ENCODE peak calls at places on chromosomes 16 and 17, in four cellular contexts. W is lower lobe of right lung, A is sigmoid colon, G is WTC11. Y is an unnamed sample.

GRCh38 chr16:23784811-23785447 is 30.1 kb downstream of the CHP2 start:
- DNase-seq in W (no peak), A (no peak), G (no peak), Y (no peak)

GRCh38 chr17:8221663-8222379 is 11.4 kb upstream of the AURKB start:
- DNase-seq in A (peak), G (peak), W (peak), Y (peak)

GRCh38 chr17:2580156-2580555 is 13.3 kb upstream of the PAFAH1B1 start:
- DNase-seq in A (no peak), G (no peak), W (no peak), Y (no peak)

GRCh38 chr17:47821031-47821423 is 567 bp downstream of the OSBPL7 start:
- DNase-seq in A (no peak), W (no peak), G (no peak), Y (no peak)

GRCh38 chr16:48081656-48082055 is 74.1 kb downstream of the ABCC12 start:
- DNase-seq in G (no peak), A (no peak), W (no peak), Y (no peak)

GRCh38 chr16:89146211-89147005 is 25.1 kb upstream of the CDH15 start:
- DNase-seq in A (no peak), G (no peak), W (peak), Y (no peak)

GRCh38 chr16:66444049-66444481 is 17.0 kb downstream of the BEAN1 start:
- DNase-seq in W (no peak), G (no peak), A (no peak), Y (no peak)

GRCh38 chr17:34641368-34641767 is 62.0 kb downstream of the TMEM132E start:
- DNase-seq in A (no peak), G (no peak), W (no peak), Y (no peak)

GRCh38 chr17:37702605-37703004 is 42.3 kb downstream of the HNF1B start:
- DNase-seq in W (no peak), A (no peak), G (no peak), Y (no peak)

GRCh38 chr17:39775075-39775474 is 37.3 kb downstream of the GRB7 start:
- DNase-seq in W (no peak), A (no peak), G (no peak), Y (no peak)

GRCh38 chr16:88347656-88348376 is 34.9 kb upstream of the ZNF469 start:
- DNase-seq in A (peak), G (no peak), W (peak), Y (no peak)

GRCh38 chr17:29155235-29155965 is 24.8 kb downstream of the MYO18A start:
- DNase-seq in W (peak), A (no peak), G (no peak), Y (no peak)

DNA sequence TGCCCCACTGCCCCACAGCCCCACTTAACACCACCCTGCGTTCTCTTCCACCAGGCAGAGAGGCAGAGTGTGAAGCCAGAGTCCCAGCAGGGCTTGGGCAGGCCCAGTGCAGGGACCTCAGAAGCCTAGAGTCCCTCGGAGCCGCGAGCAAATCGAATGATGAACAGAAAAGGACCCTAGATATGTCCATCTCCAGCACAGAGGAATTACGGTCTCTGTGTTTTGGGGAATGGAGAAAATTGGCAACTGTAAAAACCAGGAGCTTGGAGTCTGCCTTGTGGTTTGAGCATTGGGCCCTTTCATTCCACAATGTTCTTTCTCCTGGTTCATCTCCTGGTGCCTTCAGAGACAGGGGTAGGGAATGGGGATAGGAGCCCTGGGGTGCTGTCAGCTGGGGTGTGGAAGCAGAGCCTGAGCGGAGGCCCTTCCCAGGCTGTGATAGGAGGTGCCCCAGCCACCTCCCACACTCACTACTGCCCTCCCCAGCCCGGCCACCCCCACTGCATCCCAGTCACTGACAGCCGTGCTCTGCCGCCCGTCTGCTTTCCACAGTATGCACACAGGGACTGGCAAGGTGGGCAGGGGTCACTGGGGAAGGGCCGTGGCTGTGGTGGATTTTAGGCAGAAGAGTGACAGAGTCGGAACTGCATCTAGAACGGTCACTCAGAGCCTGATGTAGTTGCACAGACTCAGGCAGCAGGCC is 26.7 kb downstream of the TBX4 start:
- DNase-seq in G (no peak), A (peak), W (peak), Y (no peak)
- TF ChIP-seq CTCF in G (no peak), A (no peak), W (no peak), Y (no peak)

GRCh38 chr17:77728022-77728671 is 230.4 kb upstream of the TNRC6C start:
- DNase-seq in G (no peak), W (no peak), A (no peak), Y (no peak)
- TF ChIP-seq CTCF in G (no peak), W (no peak), A (peak), Y (no peak)

DNA sequence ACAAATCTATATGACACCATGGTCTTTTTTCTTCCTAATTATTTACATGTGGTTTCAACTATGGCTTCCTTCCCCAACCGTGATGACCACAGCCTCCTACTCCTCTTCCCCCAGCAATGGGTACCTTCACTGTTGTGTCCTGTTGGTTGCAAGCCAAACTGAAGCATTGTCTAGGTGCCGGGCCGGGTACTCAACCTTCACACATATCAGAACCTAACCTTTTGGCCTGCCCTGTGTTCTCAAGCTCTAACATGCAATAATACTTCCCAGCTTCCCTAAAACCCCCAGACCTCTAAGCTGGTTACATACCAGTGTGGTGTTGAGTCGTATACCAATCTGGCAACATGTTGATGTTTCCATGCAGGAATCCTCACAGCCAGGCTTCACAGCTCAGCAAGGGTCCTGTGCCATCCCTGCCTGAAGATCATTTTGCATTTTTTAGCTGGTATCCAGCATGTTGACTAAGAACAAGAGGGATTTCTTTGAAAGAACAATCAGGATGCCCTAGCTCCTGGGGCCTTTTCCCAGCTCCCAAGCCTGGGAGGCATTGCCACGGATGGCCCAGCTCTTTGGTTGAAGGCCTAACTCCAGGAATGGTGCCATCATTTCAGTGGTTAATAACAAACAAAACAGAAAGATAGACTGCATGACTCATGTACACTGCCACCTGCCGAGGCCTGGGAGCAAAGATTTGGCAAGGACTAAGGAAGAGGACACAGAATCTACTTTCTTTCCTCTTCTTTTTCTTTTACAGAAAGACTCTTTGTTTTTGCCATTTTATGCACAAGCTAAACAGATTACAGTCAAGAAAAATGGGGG is 373.7 kb upstream of the SALL1 start:
- DNase-seq in W (no peak), G (no peak), A (no peak), Y (no peak)
- TF ChIP-seq CTCF in W (no peak), G (no peak), A (no peak), Y (no peak)

GRCh38 chr17:77011173-77012011 is 129.4 kb upstream of the SEC14L1 start:
- DNase-seq in A (no peak), G (peak), W (peak), Y (peak)
- TF ChIP-seq CTCF in A (no peak), G (peak), W (peak), Y (peak)

GRCh38 chr16:85172465-85173071 is 60.3 kb upstream of the CIBAR2 start:
- DNase-seq in A (no peak), W (peak), G (peak), Y (no peak)
- TF ChIP-seq CTCF in A (peak), W (no peak), G (no peak), Y (no peak)

GRCh38 chr16:946048-946395 is 24.8 kb downstream of the LMF1 start:
- DNase-seq in G (no peak), W (no peak), A (no peak), Y (no peak)

GRCh38 chr16:952321-952720 is 18.5 kb downstream of the LMF1 start:
- DNase-seq in A (no peak), G (no peak), W (no peak), Y (no peak)

DNA sequence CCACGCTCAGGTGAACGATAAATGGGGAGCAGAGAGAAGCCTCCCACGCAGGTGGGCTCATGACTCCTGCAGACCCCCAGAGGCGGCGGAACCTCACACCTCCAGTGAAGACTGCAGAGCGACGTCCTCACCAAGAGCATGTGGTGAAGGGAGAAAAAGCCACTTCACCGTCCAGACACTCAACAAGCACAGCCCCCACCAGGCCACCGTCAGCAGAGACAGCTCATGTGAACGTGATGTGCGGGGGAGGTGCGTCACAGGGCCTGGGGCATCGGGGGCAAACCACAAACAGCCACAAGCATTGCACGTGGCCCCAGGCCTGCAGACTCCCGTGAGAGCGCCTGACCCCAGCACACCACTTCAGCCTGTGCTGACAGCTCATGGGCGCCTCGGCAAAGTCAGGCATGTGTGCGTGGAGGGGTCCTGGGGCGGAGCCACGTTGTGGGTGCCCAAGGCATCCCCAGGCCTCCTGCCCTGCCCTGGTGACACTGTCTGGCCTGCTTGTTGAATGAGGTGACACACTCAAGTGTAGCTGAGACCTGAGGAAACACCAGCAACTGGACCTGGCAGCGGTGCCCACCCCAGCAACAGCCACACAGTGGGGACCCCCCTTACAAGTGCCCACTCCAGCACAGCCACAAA is 19.0 kb downstream of the LMF1 start:
- DNase-seq in A (no peak), G (no peak), W (no peak), Y (no peak)
- TF ChIP-seq CTCF in A (no peak), G (no peak), W (no peak), Y (no peak)

GRCh38 chr17:80738406-80738805 is 193.8 kb downstream of the RPTOR start:
- DNase-seq in A (no peak), W (no peak), G (no peak), Y (no peak)

GRCh38 chr17:80738020-80738380 is 193.4 kb downstream of the RPTOR start:
- DNase-seq in G (no peak), W (no peak), A (no peak), Y (no peak)

GRCh38 chr17:80738987-80739730 is 194.5 kb downstream of the RPTOR start:
- DNase-seq in A (no peak), G (no peak), W (no peak), Y (no peak)

GRCh38 chr17:80742091-80742490 is 197.5 kb downstream of the RPTOR start:
- DNase-seq in G (no peak), A (no peak), W (no peak), Y (no peak)

GRCh38 chr17:80737106-80738019 is 192.7 kb downstream of the RPTOR start:
- DNase-seq in G (no peak), W (peak), A (no peak), Y (no peak)
- TF ChIP-seq CTCF in G (no peak), W (no peak), A (no peak), Y (no peak)

GRCh38 chr17:65102235-65102634 is 34.9 kb upstream of the RGS9 start:
- DNase-seq in G (no peak), W (no peak), A (peak), Y (no peak)

GRCh38 chr17:65101371-65101770 is 35.8 kb upstream of the RGS9 start:
- DNase-seq in G (no peak), W (no peak), A (peak), Y (no peak)

GRCh38 chr17:65099475-65099874 is 37.7 kb upstream of the RGS9 start:
- DNase-seq in W (no peak), A (no peak), G (no peak), Y (no peak)

GRCh38 chr17:65099941-65100315 is 37.2 kb upstream of the RGS9 start:
- DNase-seq in A (peak), G (no peak), W (peak), Y (no peak)

DNA sequence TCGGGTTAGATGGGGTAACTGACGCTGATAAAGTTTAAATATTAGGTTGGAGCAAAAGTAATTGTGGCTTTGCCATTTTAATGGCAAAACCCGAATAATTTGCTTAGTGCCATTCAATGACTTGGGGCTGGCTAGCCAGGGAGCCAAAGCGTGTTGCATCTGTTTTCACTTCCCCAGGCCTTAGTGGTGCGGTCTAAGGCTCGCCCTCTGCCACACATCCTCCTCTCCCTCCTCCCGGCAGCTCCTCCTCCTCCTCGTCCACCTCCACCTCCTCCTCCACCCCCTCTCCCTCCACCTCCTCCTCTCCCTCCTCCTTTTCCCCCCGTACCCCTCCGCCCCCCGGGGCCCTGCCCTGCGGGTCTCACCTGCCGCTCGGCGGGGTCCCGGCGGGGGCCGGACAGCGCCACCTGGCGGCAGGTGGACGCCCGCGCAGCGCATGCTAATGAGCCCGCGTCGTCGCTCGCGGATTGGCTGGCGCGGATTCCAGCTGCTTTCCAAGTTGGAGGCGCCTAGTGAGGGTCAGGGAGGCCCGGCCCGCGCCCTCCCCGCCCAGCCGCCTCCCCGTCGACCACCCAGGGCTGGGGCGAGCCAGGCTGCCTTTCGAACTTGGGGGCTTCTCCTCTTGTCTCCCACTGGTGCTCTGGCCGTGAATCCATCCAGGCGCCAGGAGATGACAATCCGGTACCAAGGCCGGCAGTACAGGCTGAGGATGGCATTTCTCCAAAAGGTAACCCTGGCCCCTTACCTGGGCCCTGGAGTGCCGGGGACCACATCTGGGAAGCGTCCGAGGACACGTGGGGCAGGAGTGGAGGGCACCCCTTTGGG is 36.6 kb upstream of the RGS9 start:
- DNase-seq in W (peak), G (peak), A (peak), Y (peak)
- TF ChIP-seq CTCF in W (peak), G (peak), A (peak), Y (peak)

GRCh38 chr16:7628981-7629380 is 296.3 kb downstream of the RBFOX1 start:
- DNase-seq in W (no peak), A (no peak), G (no peak), Y (no peak)

GRCh38 chr16:7624871-7625766 is 292.5 kb downstream of the RBFOX1 start:
- DNase-seq in G (peak), W (no peak), A (no peak), Y (no peak)

DNA sequence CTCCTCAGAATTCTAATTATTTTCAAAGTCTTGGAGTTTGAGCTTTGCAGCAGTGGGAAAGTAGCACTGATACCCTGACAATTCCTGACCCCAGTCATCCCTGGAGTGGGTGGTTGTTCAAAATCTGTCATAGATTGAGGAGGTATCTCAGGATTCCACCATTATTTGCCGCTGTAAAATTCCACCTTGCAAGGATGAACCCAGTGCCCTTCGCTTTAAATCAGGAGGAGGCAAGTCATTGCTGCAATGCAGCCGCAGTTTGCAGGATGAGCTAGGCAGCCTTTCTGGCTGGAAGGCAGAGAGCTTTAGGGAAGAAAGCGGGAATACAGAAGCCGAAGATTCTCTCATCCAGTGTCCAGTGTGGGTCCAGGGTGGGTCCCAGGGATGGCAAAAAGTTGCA is 296.9 kb downstream of the RBFOX1 start:
- DNase-seq in A (no peak), W (no peak), G (no peak), Y (no peak)
- TF ChIP-seq CTCF in A (no peak), W (no peak), G (no peak), Y (no peak)

Y was measured in endothelial cell.